ENCODE peak calls at places on chromosome 11, in six cellular contexts. K is RWPE1, Y is NCI-H510A treated with DMSO at 0.1 percent for 48 hours, V is lower lobe of right lung, L is HAP-1, W is GDM1. Q is an unnamed sample.
A peak's percentile ranks its signal among the peaks of the same experiment; 100 is the strongest.

GRCh38 chr11:131980878-131981668 is 610.7 kb downstream of the NTM start:
- DNase-seq in K (no peak), Y (no peak), V (no peak), L (no peak), W (no peak), Q (no peak)

GRCh38 chr11:8807544-8808225 is 103.3 kb upstream of the AKIP1 start:
- DNase-seq in K (peak; percentile 71), Y (no peak), V (no peak), L (no peak), W (no peak), Q (no peak)

GRCh38 chr11:31883435-31883834 is 72.3 kb upstream of the PAX6 start:
- DNase-seq in K (no peak), Y (no peak), V (no peak), L (no peak), W (no peak), Q (no peak)

GRCh38 chr11:65646921-65647701 is 9.2 kb downstream of the SIPA1 start:
- DNase-seq in K (no peak), Y (no peak), V (peak; percentile 64), L (peak; percentile 7), W (no peak), Q (no peak)

GRCh38 chr11:77999446-77999845 is 5.0 kb upstream of the INTS4 start:
- DNase-seq in K (no peak), Y (no peak), V (no peak), L (no peak), W (no peak), Q (no peak)

GRCh38 chr11:67051494-67051893 is 5.2 kb upstream of the RHOD start:
- DNase-seq in K (no peak), Y (no peak), V (no peak), L (no peak), W (no peak), Q (no peak)

GRCh38 chr11:34625576-34625975 is 4.7 kb downstream of the EHF start:
- DNase-seq in K (no peak), Y (no peak), V (no peak), L (no peak), W (no peak), Q (peak; percentile 63)

GRCh38 chr11:74162688-74163467 is 7.9 kb downstream of the C2CD3 start:
- DNase-seq in K (no peak), Y (no peak), V (no peak), L (no peak), W (no peak), Q (no peak)

GRCh38 chr11:35964846-35965245 is 21.0 kb downstream of the LDLRAD3 start:
- DNase-seq in K (no peak), Y (no peak), V (no peak), L (no peak), W (no peak), Q (no peak)